ENCODE peak calls at places on chromosomes 2 and 18, in five cellular contexts. One of them, this sample, is unnamed. For H3K27me3, the result is how much of the 10 kb centered on the place peaks cover.

GRCh38 chr2:47070920-47071824 is 83.9 kb downstream of the STPG4 start:
- DNase-seq in HepG2: peak
- DNase-seq in SK-N-SH: no peak
- DNase-seq in ovary: peak
- DNase-seq in sigmoid colon: peak
- DNase-seq in this sample: no peak

GRCh38 chr2:235097196-235097895 is 145.5 kb downstream of the SH3BP4 start:
- DNase-seq in ovary: no peak
- DNase-seq in HepG2: no peak
- DNase-seq in SK-N-SH: no peak
- DNase-seq in sigmoid colon: no peak
- DNase-seq in this sample: no peak

GRCh38 chr2:63056309-63057065 is 5.9 kb downstream of the OTX1 start:
- DNase-seq in SK-N-SH: peak
- DNase-seq in HepG2: no peak
- DNase-seq in sigmoid colon: peak
- DNase-seq in ovary: no peak
- DNase-seq in this sample: no peak

GRCh38 chr2:70101174-70101573 is 13.9 kb downstream of the PCBP1 start:
- DNase-seq in ovary: peak
- DNase-seq in sigmoid colon: peak
- DNase-seq in HepG2: no peak
- DNase-seq in SK-N-SH: no peak
- DNase-seq in this sample: no peak

GRCh38 chr2:27086722-27087446 is at the start of gene KHK:
- DNase-seq in HepG2: peak
- DNase-seq in SK-N-SH: peak
- DNase-seq in ovary: peak
- DNase-seq in sigmoid colon: peak
- DNase-seq in this sample: peak

GRCh38 chr18:51251625-51252024 is 54.1 kb upstream of the MEX3C start:
- DNase-seq in SK-N-SH: no peak
- DNase-seq in ovary: no peak
- DNase-seq in HepG2: no peak
- DNase-seq in sigmoid colon: no peak
- DNase-seq in this sample: no peak

GRCh38 chr2:75562513-75562864 is 1.8 kb upstream of the EVA1A start:
- DNase-seq in sigmoid colon: no peak
- DNase-seq in HepG2: peak
- DNase-seq in ovary: no peak
- DNase-seq in SK-N-SH: no peak
- DNase-seq in this sample: no peak

GRCh38 chr18:5543854-5544389 is at the start of gene EPB41L3:
- DNase-seq in sigmoid colon: peak
- DNase-seq in ovary: peak
- DNase-seq in HepG2: no peak
- DNase-seq in SK-N-SH: peak
- DNase-seq in this sample: peak

GRCh38 chr2:170176212-170176611 is 1.7 kb upstream of the MYO3B start:
- DNase-seq in ovary: no peak
- DNase-seq in SK-N-SH: peak
- DNase-seq in HepG2: no peak
- DNase-seq in sigmoid colon: no peak
- DNase-seq in this sample: no peak

GRCh38 chr2:19784456-19784855 is 117.3 kb downstream of the TTC32 start:
- DNase-seq in ovary: no peak
- DNase-seq in HepG2: no peak
- DNase-seq in SK-N-SH: no peak
- DNase-seq in sigmoid colon: no peak
- DNase-seq in this sample: no peak

GRCh38 chr2:19785867-19786266 is 115.9 kb downstream of the TTC32 start:
- DNase-seq in ovary: no peak
- DNase-seq in SK-N-SH: no peak
- DNase-seq in HepG2: no peak
- DNase-seq in sigmoid colon: no peak
- DNase-seq in this sample: no peak

GRCh38 chr2:19785432-19785831 is 116.4 kb downstream of the TTC32 start:
- DNase-seq in HepG2: no peak
- DNase-seq in sigmoid colon: no peak
- DNase-seq in ovary: no peak
- DNase-seq in SK-N-SH: no peak
- DNase-seq in this sample: no peak

GRCh38 chr2:19787134-19787533 is 114.6 kb downstream of the TTC32 start:
- DNase-seq in HepG2: no peak
- DNase-seq in sigmoid colon: no peak
- DNase-seq in ovary: no peak
- DNase-seq in SK-N-SH: no peak
- DNase-seq in this sample: no peak

DNA sequence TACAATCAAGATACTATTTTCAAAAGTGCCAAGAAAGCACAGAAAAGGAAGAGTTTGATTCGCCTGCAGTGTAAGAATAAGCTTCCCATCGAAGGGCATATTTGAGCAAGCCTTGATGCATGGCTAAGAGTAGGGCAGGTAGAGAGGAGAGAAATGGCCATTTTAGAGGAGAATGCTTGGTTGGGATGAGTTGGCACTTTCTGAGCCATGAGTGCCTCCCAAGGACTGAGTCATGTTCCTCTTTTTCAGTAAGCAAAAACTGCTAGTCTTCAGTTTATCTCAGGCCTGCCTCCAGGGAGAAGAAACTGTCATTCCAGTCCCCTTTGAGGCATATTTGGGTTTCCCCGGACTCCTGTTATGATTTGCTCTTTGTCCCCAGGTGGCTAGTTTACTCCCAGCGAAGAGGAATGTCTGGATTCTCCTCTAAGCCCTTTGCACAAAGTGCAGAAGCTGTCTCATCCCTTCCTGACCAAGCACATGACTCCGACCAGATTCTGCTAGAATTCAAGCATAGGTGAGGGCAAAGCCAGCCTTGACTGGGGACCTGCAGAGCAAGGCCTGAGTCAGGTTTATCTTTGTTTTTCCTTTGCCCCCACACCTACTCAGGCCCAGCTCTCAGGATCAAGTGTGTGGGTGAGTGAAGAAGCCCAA is 115.2 kb downstream of the TTC32 start:
- DNase-seq in SK-N-SH: no peak
- DNase-seq in ovary: no peak
- DNase-seq in HepG2: peak
- DNase-seq in sigmoid colon: no peak
- DNase-seq in this sample: no peak
- TF ChIP-seq EP300 in SK-N-SH: no peak
- TF ChIP-seq EP300 in ovary: no peak
- TF ChIP-seq EP300 in HepG2: no peak
- TF ChIP-seq EP300 in sigmoid colon: no peak
- TF ChIP-seq EP300 in this sample: no peak

GRCh38 chr18:70425236-70425635 is 136.4 kb downstream of the SOCS6 start:
- DNase-seq in sigmoid colon: no peak
- DNase-seq in ovary: no peak
- DNase-seq in SK-N-SH: no peak
- DNase-seq in HepG2: no peak
- DNase-seq in this sample: no peak
- H3K27ac ChIP-seq in sigmoid colon: no peak
- H3K27ac ChIP-seq in ovary: no peak
- H3K27ac ChIP-seq in SK-N-SH: no peak
- H3K27ac ChIP-seq in HepG2: no peak
- H3K27ac ChIP-seq in this sample: no peak

DNA sequence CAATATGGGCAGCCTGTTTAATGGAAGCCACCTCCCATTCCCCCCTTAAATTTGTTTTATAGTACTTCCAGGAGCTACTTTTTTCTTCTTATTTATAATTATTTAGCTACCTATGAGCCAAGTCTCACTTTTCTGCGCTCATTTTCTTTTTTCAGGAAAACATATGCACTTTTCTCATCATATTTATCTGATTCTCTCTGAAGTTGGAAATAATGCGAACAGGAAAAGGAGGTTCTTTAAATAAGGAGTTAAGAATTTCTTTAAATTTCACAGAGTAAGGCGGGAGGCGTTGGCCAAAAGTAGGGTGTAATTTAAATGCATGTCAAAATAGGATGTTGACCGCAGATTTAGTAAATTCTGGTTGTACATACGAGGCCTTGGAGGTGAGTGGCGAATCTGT is 9.9 kb downstream of the TBR1 start:
- DNase-seq in sigmoid colon: no peak
- DNase-seq in ovary: no peak
- DNase-seq in SK-N-SH: no peak
- DNase-seq in HepG2: no peak
- DNase-seq in this sample: no peak
- H3K27me3 ChIP-seq in sigmoid colon: half or more
- H3K27me3 ChIP-seq in ovary: under half
- H3K27me3 ChIP-seq in SK-N-SH: under half
- H3K27me3 ChIP-seq in HepG2: under half
- H3K27me3 ChIP-seq in this sample: under half

GRCh38 chr18:42112657-42113420 is 157.8 kb downstream of the PIK3C3 start:
- DNase-seq in HepG2: peak
- DNase-seq in ovary: no peak
- DNase-seq in sigmoid colon: no peak
- DNase-seq in SK-N-SH: no peak
- DNase-seq in this sample: no peak

GRCh38 chr18:42113529-42114191 is 158.6 kb downstream of the PIK3C3 start:
- DNase-seq in sigmoid colon: no peak
- DNase-seq in SK-N-SH: no peak
- DNase-seq in HepG2: peak
- DNase-seq in ovary: no peak
- DNase-seq in this sample: no peak

DNA sequence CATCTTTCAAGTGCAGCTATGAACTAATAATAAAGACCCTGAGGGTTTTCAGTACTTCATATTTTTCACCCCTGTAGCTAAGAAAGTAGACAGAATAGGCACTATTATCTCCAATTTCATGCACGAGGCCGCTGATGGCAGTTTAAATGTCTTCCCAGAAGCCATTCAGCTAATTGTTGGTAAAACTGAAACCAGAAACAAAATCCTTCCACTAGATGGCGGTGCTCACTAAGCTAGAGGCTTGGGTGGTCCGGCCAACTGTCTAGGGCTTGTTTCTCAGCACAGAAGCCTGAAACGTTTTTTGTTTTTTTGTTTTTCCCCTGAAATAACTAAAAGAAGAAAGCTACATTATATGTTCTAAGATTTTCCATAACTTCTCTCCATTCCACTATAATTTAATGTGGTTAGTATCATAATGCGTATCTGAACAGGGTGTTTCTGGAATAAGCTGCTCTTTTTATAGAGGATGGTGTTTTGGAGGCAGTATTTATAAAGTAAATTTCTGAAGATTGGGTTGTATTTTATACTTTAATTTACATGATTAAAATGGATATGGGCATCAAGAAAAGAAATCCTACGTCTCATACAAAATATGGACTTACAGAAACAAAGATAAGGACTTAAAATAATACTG is 159.4 kb downstream of the PIK3C3 start:
- DNase-seq in sigmoid colon: peak
- DNase-seq in SK-N-SH: peak
- DNase-seq in ovary: peak
- DNase-seq in HepG2: peak
- DNase-seq in this sample: no peak
- TF ChIP-seq EP300 in sigmoid colon: no peak
- TF ChIP-seq EP300 in SK-N-SH: no peak
- TF ChIP-seq EP300 in ovary: no peak
- TF ChIP-seq EP300 in HepG2: no peak
- TF ChIP-seq EP300 in this sample: no peak

DNA sequence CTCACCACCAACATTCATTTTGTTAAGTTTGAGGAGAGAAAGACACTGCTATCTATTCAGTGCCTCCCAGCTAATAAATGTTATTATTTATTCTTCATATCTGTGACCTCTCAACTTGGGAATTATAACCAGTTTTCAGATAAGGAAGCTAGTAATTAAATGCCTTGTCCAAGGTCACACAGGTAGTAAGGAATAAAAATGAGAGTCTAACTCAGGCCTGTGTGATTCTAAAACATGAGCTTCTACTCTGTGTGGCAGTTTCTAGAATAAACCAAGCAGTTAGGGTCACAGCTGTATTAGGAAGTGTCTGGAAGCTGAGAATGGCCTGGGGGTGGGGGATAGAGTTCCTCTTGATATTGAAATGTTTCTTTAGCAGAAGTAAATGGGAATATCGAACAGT is 137.8 kb upstream of the LRATD1 start:
- DNase-seq in ovary: no peak
- DNase-seq in HepG2: no peak
- DNase-seq in SK-N-SH: no peak
- DNase-seq in sigmoid colon: no peak
- DNase-seq in this sample: no peak
- H3K27ac ChIP-seq in ovary: no peak
- H3K27ac ChIP-seq in HepG2: no peak
- H3K27ac ChIP-seq in SK-N-SH: no peak
- H3K27ac ChIP-seq in sigmoid colon: no peak
- H3K27ac ChIP-seq in this sample: no peak

GRCh38 chr2:241038374-241039180 is 40.2 kb downstream of the SNED1 start:
- DNase-seq in ovary: no peak
- DNase-seq in SK-N-SH: no peak
- DNase-seq in sigmoid colon: peak
- DNase-seq in HepG2: no peak
- DNase-seq in this sample: peak
- H3K27me3 ChIP-seq in ovary: under half
- H3K27me3 ChIP-seq in SK-N-SH: under half
- H3K27me3 ChIP-seq in sigmoid colon: under half
- H3K27me3 ChIP-seq in HepG2: under half
- H3K27me3 ChIP-seq in this sample: under half

DNA sequence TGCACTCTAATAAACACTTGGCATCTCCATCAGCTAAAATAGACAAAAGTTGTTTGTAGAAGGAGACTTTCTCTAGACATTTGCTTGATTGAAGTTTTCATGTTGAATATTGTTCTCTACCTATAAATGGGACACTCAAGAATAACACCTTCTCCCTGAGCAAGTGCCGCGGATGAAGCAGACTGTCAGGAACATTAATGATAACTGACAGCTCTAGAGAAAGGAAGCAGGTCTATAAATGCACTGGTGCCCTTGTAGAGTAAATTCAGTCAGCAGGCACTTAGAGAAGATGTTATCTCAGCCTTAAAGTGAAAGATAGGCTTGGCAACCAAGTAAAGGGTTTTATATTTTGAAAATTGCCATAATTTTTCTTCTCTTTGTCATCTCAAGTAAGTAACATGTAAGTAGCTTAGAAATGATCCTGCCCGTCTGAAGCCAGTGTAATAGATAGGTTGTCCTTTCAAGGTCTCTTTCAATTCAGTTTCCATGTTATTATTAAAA is 224.6 kb downstream of the ARL6IP6 start:
- DNase-seq in HepG2: no peak
- DNase-seq in ovary: no peak
- DNase-seq in sigmoid colon: no peak
- DNase-seq in SK-N-SH: no peak
- DNase-seq in this sample: no peak
- TF ChIP-seq EP300 in HepG2: no peak
- TF ChIP-seq EP300 in ovary: no peak
- TF ChIP-seq EP300 in sigmoid colon: no peak
- TF ChIP-seq EP300 in SK-N-SH: no peak
- TF ChIP-seq EP300 in this sample: no peak